ENCODE peak calls at places on chromosome 4, in seven cellular contexts. One of them, this sample, is unnamed.

GRCh38 chr4:80322716-80323115 is 12.8 kb upstream of the CFAP299 start:
- DNase-seq in EH: peak
- DNase-seq in AG04450: no peak
- DNase-seq in ACHN: peak
- DNase-seq in CD8-positive, alpha-beta T cell: no peak
- DNase-seq in stimulated activated CD8-positive, alpha-beta memory T cell treated with anti-CD3 and anti-CD28 coated beads, Interleukin-2, amount 100 ng/mL, for 1 hour: no peak
- DNase-seq in HepG2: no peak
- DNase-seq in this sample: no peak

GRCh38 chr4:34964613-34965012 is 1279.7 kb downstream of the ARAP2 start:
- DNase-seq in stimulated activated CD8-positive, alpha-beta memory T cell treated with anti-CD3 and anti-CD28 coated beads, Interleukin-2, amount 100 ng/mL, for 1 hour: no peak
- DNase-seq in EH: no peak
- DNase-seq in HepG2: no peak
- DNase-seq in AG04450: no peak
- DNase-seq in CD8-positive, alpha-beta T cell: no peak
- DNase-seq in ACHN: no peak
- DNase-seq in this sample: no peak

GRCh38 chr4:53508446-53508845 is 82.8 kb downstream of the LNX1 start:
- DNase-seq in CD8-positive, alpha-beta T cell: no peak
- DNase-seq in AG04450: peak
- DNase-seq in ACHN: no peak
- DNase-seq in HepG2: peak
- DNase-seq in EH: peak
- DNase-seq in stimulated activated CD8-positive, alpha-beta memory T cell treated with anti-CD3 and anti-CD28 coated beads, Interleukin-2, amount 100 ng/mL, for 1 hour: no peak
- DNase-seq in this sample: no peak

GRCh38 chr4:176793060-176793605 is 411 bp upstream of the VEGFC start:
- DNase-seq in HepG2: no peak
- DNase-seq in AG04450: no peak
- DNase-seq in stimulated activated CD8-positive, alpha-beta memory T cell treated with anti-CD3 and anti-CD28 coated beads, Interleukin-2, amount 100 ng/mL, for 1 hour: no peak
- DNase-seq in EH: no peak
- DNase-seq in CD8-positive, alpha-beta T cell: no peak
- DNase-seq in ACHN: no peak
- DNase-seq in this sample: no peak

GRCh38 chr4:79688696-79689095 is 280.7 kb upstream of the GK2 start:
- DNase-seq in ACHN: no peak
- DNase-seq in stimulated activated CD8-positive, alpha-beta memory T cell treated with anti-CD3 and anti-CD28 coated beads, Interleukin-2, amount 100 ng/mL, for 1 hour: no peak
- DNase-seq in EH: no peak
- DNase-seq in AG04450: no peak
- DNase-seq in CD8-positive, alpha-beta T cell: no peak
- DNase-seq in HepG2: no peak
- DNase-seq in this sample: no peak

GRCh38 chr4:176569301-176569700 is 223.4 kb downstream of the VEGFC start:
- DNase-seq in CD8-positive, alpha-beta T cell: no peak
- DNase-seq in HepG2: no peak
- DNase-seq in stimulated activated CD8-positive, alpha-beta memory T cell treated with anti-CD3 and anti-CD28 coated beads, Interleukin-2, amount 100 ng/mL, for 1 hour: no peak
- DNase-seq in EH: no peak
- DNase-seq in ACHN: no peak
- DNase-seq in AG04450: no peak
- DNase-seq in this sample: no peak

GRCh38 chr4:148079945-148080344 is 348.1 kb downstream of the ARHGAP10 start:
- DNase-seq in ACHN: no peak
- DNase-seq in EH: no peak
- DNase-seq in HepG2: no peak
- DNase-seq in AG04450: no peak
- DNase-seq in CD8-positive, alpha-beta T cell: no peak
- DNase-seq in stimulated activated CD8-positive, alpha-beta memory T cell treated with anti-CD3 and anti-CD28 coated beads, Interleukin-2, amount 100 ng/mL, for 1 hour: no peak
- DNase-seq in this sample: no peak

GRCh38 chr4:158008551-158009218 is 164.1 kb downstream of the GASK1B start:
- DNase-seq in EH: peak
- DNase-seq in AG04450: no peak
- DNase-seq in ACHN: no peak
- DNase-seq in stimulated activated CD8-positive, alpha-beta memory T cell treated with anti-CD3 and anti-CD28 coated beads, Interleukin-2, amount 100 ng/mL, for 1 hour: no peak
- DNase-seq in CD8-positive, alpha-beta T cell: no peak
- DNase-seq in HepG2: no peak
- DNase-seq in this sample: no peak

GRCh38 chr4:152696764-152697250 is 17.0 kb upstream of the TMEM154 start:
- DNase-seq in CD8-positive, alpha-beta T cell: peak
- DNase-seq in ACHN: no peak
- DNase-seq in stimulated activated CD8-positive, alpha-beta memory T cell treated with anti-CD3 and anti-CD28 coated beads, Interleukin-2, amount 100 ng/mL, for 1 hour: peak
- DNase-seq in EH: no peak
- DNase-seq in HepG2: peak
- DNase-seq in AG04450: no peak
- DNase-seq in this sample: peak

GRCh38 chr4:160450861-160451260 is 1348.0 kb downstream of the RAPGEF2 start:
- DNase-seq in ACHN: no peak
- DNase-seq in stimulated activated CD8-positive, alpha-beta memory T cell treated with anti-CD3 and anti-CD28 coated beads, Interleukin-2, amount 100 ng/mL, for 1 hour: no peak
- DNase-seq in AG04450: no peak
- DNase-seq in CD8-positive, alpha-beta T cell: no peak
- DNase-seq in EH: no peak
- DNase-seq in HepG2: no peak
- DNase-seq in this sample: no peak

GRCh38 chr4:1998296-1998695 is 10.5 kb downstream of the NELFA start:
- DNase-seq in CD8-positive, alpha-beta T cell: no peak
- DNase-seq in HepG2: no peak
- DNase-seq in ACHN: peak
- DNase-seq in EH: no peak
- DNase-seq in AG04450: no peak
- DNase-seq in stimulated activated CD8-positive, alpha-beta memory T cell treated with anti-CD3 and anti-CD28 coated beads, Interleukin-2, amount 100 ng/mL, for 1 hour: no peak
- DNase-seq in this sample: no peak

GRCh38 chr4:5894266-5894665 is 1.4 kb upstream of the CRMP1 start:
- DNase-seq in AG04450: no peak
- DNase-seq in ACHN: no peak
- DNase-seq in HepG2: no peak
- DNase-seq in CD8-positive, alpha-beta T cell: no peak
- DNase-seq in stimulated activated CD8-positive, alpha-beta memory T cell treated with anti-CD3 and anti-CD28 coated beads, Interleukin-2, amount 100 ng/mL, for 1 hour: no peak
- DNase-seq in EH: no peak
- DNase-seq in this sample: no peak

GRCh38 chr4:83083925-83084475 is 30.5 kb downstream of the PLAC8 start:
- DNase-seq in AG04450: no peak
- DNase-seq in stimulated activated CD8-positive, alpha-beta memory T cell treated with anti-CD3 and anti-CD28 coated beads, Interleukin-2, amount 100 ng/mL, for 1 hour: peak
- DNase-seq in EH: no peak
- DNase-seq in ACHN: no peak
- DNase-seq in HepG2: no peak
- DNase-seq in CD8-positive, alpha-beta T cell: peak
- DNase-seq in this sample: peak

GRCh38 chr4:6526171-6526570 is 48.8 kb upstream of the MAN2B2 start:
- DNase-seq in ACHN: no peak
- DNase-seq in CD8-positive, alpha-beta T cell: no peak
- DNase-seq in stimulated activated CD8-positive, alpha-beta memory T cell treated with anti-CD3 and anti-CD28 coated beads, Interleukin-2, amount 100 ng/mL, for 1 hour: no peak
- DNase-seq in EH: no peak
- DNase-seq in HepG2: no peak
- DNase-seq in AG04450: no peak
- DNase-seq in this sample: no peak

GRCh38 chr4:98573791-98574190 is 84.6 kb downstream of the TSPAN5 start:
- DNase-seq in HepG2: no peak
- DNase-seq in AG04450: no peak
- DNase-seq in CD8-positive, alpha-beta T cell: no peak
- DNase-seq in stimulated activated CD8-positive, alpha-beta memory T cell treated with anti-CD3 and anti-CD28 coated beads, Interleukin-2, amount 100 ng/mL, for 1 hour: no peak
- DNase-seq in ACHN: peak
- DNase-seq in EH: peak
- DNase-seq in this sample: no peak

This sample was measured in activated effector memory CD4-positive, alpha-beta T cell treated with Interleukin-2 at 50 U/mL for 16 hours.